ENCODE peak calls at places on chromosome 2, in nine cellular contexts. G, T, B, U, H, P, C, J and Z are unnamed samples.

GRCh38 chr2:130169896-130170295 is 11.5 kb downstream of the SMPD4 start:
- DNase-seq in G (no peak), U (no peak), T (no peak), J (no peak), B (no peak), H (no peak), P (no peak), C (no peak), Z (no peak)

GRCh38 chr2:10487144-10488104 is 39.3 kb upstream of the ODC1 start:
- DNase-seq in U (no peak), J (no peak), B (no peak), G (no peak), T (no peak), P (peak; percentile 41), C (no peak), H (peak; percentile 31), Z (no peak)

GRCh38 chr2:131105156-131105949 is at the start of gene PLEKHB2:
- DNase-seq in J (peak; percentile 93), T (peak; percentile 97), G (peak; percentile 84), U (peak; percentile 47), B (peak; percentile 71), H (peak; percentile 90), C (peak; percentile 79), P (peak; percentile 67), Z (peak; percentile 80)

GRCh38 chr2:10297950-10298349 is 4.8 kb upstream of the HPCAL1 start:
- DNase-seq in C (peak; percentile 71), G (peak; percentile 98), P (no peak), B (peak; percentile 77), J (peak; percentile 84), U (peak; percentile 87), T (no peak), H (peak; percentile 51), Z (peak; percentile 37)

GRCh38 chr2:42513252-42513918 is 19.6 kb upstream of the KCNG3 start:
- DNase-seq in T (peak; percentile 31), G (peak; percentile 64), J (peak; percentile 8), B (peak; percentile 10), P (no peak), C (no peak), H (no peak), U (peak; percentile 20), Z (no peak)

GRCh38 chr2:221476195-221476594 is 95.9 kb downstream of the EPHA4 start:
- DNase-seq in H (no peak), G (no peak), J (no peak), T (no peak), P (no peak), B (no peak), C (no peak), U (no peak), Z (no peak)

GRCh38 chr2:187297806-187298205 is 150.2 kb downstream of the CALCRL start:
- DNase-seq in J (no peak), G (peak; percentile 40), U (no peak), C (no peak), P (no peak), H (no peak), T (no peak), B (no peak), Z (no peak)

GRCh38 chr2:171412571-171412970 is 21.2 kb downstream of the METTL8 start:
- DNase-seq in P (no peak), G (no peak), T (no peak), C (no peak), U (no peak), J (no peak), H (no peak), B (no peak), Z (no peak)

GRCh38 chr2:95354469-95354901 is 48.0 kb upstream of the FAHD2A start:
- DNase-seq in T (no peak), B (no peak), H (no peak), U (no peak), G (no peak), C (no peak), J (no peak), P (no peak), Z (no peak)

GRCh38 chr2:138020432-138020831 is 56.2 kb downstream of the HNMT start:
- DNase-seq in U (no peak), T (no peak), J (no peak), H (no peak), P (peak; percentile 46), G (no peak), C (no peak), B (no peak), Z (no peak)

GRCh38 chr2:42556351-42556890 is 12.0 kb upstream of the MTA3 start:
- DNase-seq in G (no peak), J (no peak), T (no peak), H (no peak), U (no peak), C (no peak), P (no peak), B (no peak), Z (no peak)

GRCh38 chr2:71790261-71791038 is 337.1 kb downstream of the DYSF start:
- DNase-seq in T (no peak), P (no peak), G (no peak), C (no peak), H (no peak), U (no peak), J (no peak), B (no peak), Z (no peak)

GRCh38 chr2:219293736-219294201 is 14.6 kb downstream of the DNAJB2 start:
- DNase-seq in U (no peak), J (no peak), H (no peak), T (no peak), G (no peak), B (no peak), C (no peak), P (no peak), Z (no peak)

GRCh38 chr2:179253226-179253625 is 11.4 kb downstream of the SESTD1 start:
- DNase-seq in T (no peak), C (no peak), B (no peak), G (no peak), J (no peak), U (no peak), P (no peak), H (no peak), Z (no peak)

GRCh38 chr2:238822955-238823354 is 24.9 kb upstream of the TWIST2 start:
- DNase-seq in T (no peak), C (no peak), U (no peak), B (no peak), P (no peak), H (no peak), J (no peak), G (no peak), Z (no peak)

GRCh38 chr2:208638059-208638458 is 231.5 kb downstream of the PTH2R start:
- DNase-seq in P (no peak), C (no peak), G (no peak), J (peak; percentile 62), B (no peak), U (no peak), H (no peak), T (no peak), Z (no peak)

GRCh38 chr2:173997269-173997668 is 32.1 kb upstream of the SP3 start:
- DNase-seq in G (no peak), U (no peak), T (no peak), P (peak; percentile 48), J (no peak), H (peak; percentile 86), B (no peak), C (peak; percentile 89), Z (no peak)

GRCh38 chr2:230749111-230749510 is 36.5 kb downstream of the CAB39 start:
- DNase-seq in U (no peak), B (no peak), P (no peak), C (no peak), H (no peak), J (no peak), T (no peak), G (no peak), Z (no peak)

GRCh38 chr2:26685312-26685711 is 7.2 kb upstream of the KCNK3 start:
- DNase-seq in T (no peak), G (no peak), B (no peak), J (no peak), C (no peak), P (no peak), H (no peak), U (no peak), Z (no peak)

GRCh38 chr2:237978058-237978712 is 11.4 kb downstream of the UBE2F start:
- DNase-seq in B (no peak), U (no peak), G (no peak), P (no peak), J (no peak), C (no peak), T (no peak), H (no peak), Z (no peak)

GRCh38 chr2:182186132-182186735 is 200.6 kb downstream of the PPP1R1C start:
- DNase-seq in C (no peak), P (peak; percentile 29), T (peak; percentile 32), G (peak; percentile 50), U (no peak), J (peak; percentile 13), B (no peak), H (no peak), Z (no peak)

GRCh38 chr2:68126561-68126960 is 31.1 kb upstream of the PNO1 start:
- DNase-seq in C (no peak), J (no peak), G (no peak), U (no peak), T (no peak), B (no peak), P (no peak), H (no peak), Z (no peak)

GRCh38 chr2:29573147-29573546 is 348.2 kb downstream of the ALK start:
- DNase-seq in B (no peak), T (no peak), G (no peak), C (no peak), U (no peak), H (no peak), P (no peak), J (no peak), Z (no peak)

GRCh38 chr2:35783723-35784122 is 571.9 kb upstream of the CRIM1 start:
- DNase-seq in T (no peak), C (no peak), U (no peak), P (peak; percentile 3), B (no peak), H (no peak), G (no peak), J (peak; percentile 9), Z (no peak)

GRCh38 chr2:17309741-17310339 is 208.4 kb downstream of the RAD51AP2 start:
- DNase-seq in H (peak; percentile 66), P (peak; percentile 14), B (peak; percentile 7), U (no peak), J (peak; percentile 62), G (peak; percentile 71), T (no peak), C (peak; percentile 22), Z (no peak)

GRCh38 chr2:176490061-176490861 is 221.0 kb downstream of the MTX2 start:
- DNase-seq in G (peak; percentile 65), B (no peak), U (no peak), J (no peak), P (no peak), H (no peak), C (no peak), T (no peak), Z (no peak)

GRCh38 chr2:86054539-86055082 is 51.1 kb downstream of the POLR1A start:
- DNase-seq in G (no peak), B (peak; percentile 56), C (no peak), J (no peak), H (no peak), T (no peak), P (no peak), U (no peak), Z (no peak)

GRCh38 chr2:142693171-142693950 is 184.1 kb upstream of the KYNU start:
- DNase-seq in G (no peak), P (no peak), T (no peak), C (no peak), U (no peak), B (no peak), J (no peak), H (no peak), Z (no peak)

GRCh38 chr2:16383411-16383810 is 282.2 kb downstream of the CYRIA start:
- DNase-seq in B (no peak), P (no peak), H (no peak), C (no peak), T (no peak), G (no peak), U (no peak), J (no peak), Z (no peak)

GRCh38 chr2:113251118-113251517 is 27.6 kb downstream of the PAX8 start:
- DNase-seq in J (no peak), P (no peak), U (no peak), B (no peak), H (no peak), C (no peak), T (peak; percentile 41), G (no peak), Z (no peak)

GRCh38 chr2:188725981-188726380 is 248.2 kb upstream of the COL3A1 start:
- DNase-seq in P (no peak), C (no peak), J (no peak), H (no peak), T (no peak), U (no peak), B (no peak), G (peak; percentile 75), Z (no peak)